ENCODE peak calls at places on chromosomes 13 and 19, in four cellular contexts. O is H1, Q is HepG2, J is K562. K is an unnamed sample.

GRCh38 chr19:29855771-29856510 is 44.1 kb downstream of the CCNE1 start:
- DNase-seq in O (no peak), Q (no peak), J (no peak), K (no peak)

GRCh38 chr13:73025212-73026012 is 33.4 kb upstream of the KLF5 start:
- DNase-seq in Q (no peak), J (no peak), O (no peak), K (no peak)

GRCh38 chr19:3358919-3359849 is 7.2 kb upstream of the NFIC start:
- DNase-seq in O (no peak), J (peak), Q (no peak), K (no peak)

GRCh38 chr19:18160792-18161690 is 8.1 kb downstream of the PIK3R2 start:
- DNase-seq in O (peak), J (peak), Q (peak), K (no peak)

GRCh38 chr19:12156254-12157058 is at the start of gene ZNF625:
- DNase-seq in O (peak), Q (peak), J (no peak), K (no peak)

GRCh38 chr13:74747186-74747955 is 613.2 kb upstream of the KLF12 start:
- DNase-seq in O (no peak), Q (no peak), J (no peak), K (no peak)

GRCh38 chr19:35236638-35237400 is 8.3 kb upstream of the FAM187B start:
- DNase-seq in Q (no peak), O (no peak), J (no peak), K (no peak)

GRCh38 chr19:50275577-50276368 is 53.4 kb downstream of the KCNC3 start:
- DNase-seq in Q (peak), J (no peak), O (no peak), K (no peak)

GRCh38 chr13:46913757-46914156 is 16.9 kb upstream of the HTR2A start:
- DNase-seq in O (no peak), Q (no peak), J (no peak), K (no peak)

GRCh38 chr13:33330483-33330882 is 44.9 kb upstream of the STARD13 start:
- DNase-seq in J (no peak), Q (no peak), O (no peak), K (no peak)

GRCh38 chr13:44972956-44973581 is 16.2 kb downstream of the NUFIP1 start:
- DNase-seq in Q (peak), J (peak), O (no peak), K (peak)

GRCh38 chr13:73548444-73548843 is 489.6 kb downstream of the KLF5 start:
- DNase-seq in J (no peak), O (no peak), Q (no peak), K (no peak)

GRCh38 chr19:38213911-38214625 is 10.0 kb downstream of the DPF1 start:
- DNase-seq in O (no peak), Q (no peak), J (no peak), K (no peak)

GRCh38 chr19:4635763-4636135 is 3.6 kb upstream of the TNFAIP8L1 start:
- DNase-seq in Q (no peak), J (no peak), O (no peak), K (no peak)

GRCh38 chr13:67228909-67229308 is 1.2 kb downstream of the PCDH9 start:
- DNase-seq in Q (no peak), J (no peak), O (no peak), K (no peak)

GRCh38 chr13:76556632-76557031 is 329.6 kb downstream of the KCTD12 start:
- DNase-seq in J (no peak), O (no peak), Q (no peak), K (no peak)

DNA sequence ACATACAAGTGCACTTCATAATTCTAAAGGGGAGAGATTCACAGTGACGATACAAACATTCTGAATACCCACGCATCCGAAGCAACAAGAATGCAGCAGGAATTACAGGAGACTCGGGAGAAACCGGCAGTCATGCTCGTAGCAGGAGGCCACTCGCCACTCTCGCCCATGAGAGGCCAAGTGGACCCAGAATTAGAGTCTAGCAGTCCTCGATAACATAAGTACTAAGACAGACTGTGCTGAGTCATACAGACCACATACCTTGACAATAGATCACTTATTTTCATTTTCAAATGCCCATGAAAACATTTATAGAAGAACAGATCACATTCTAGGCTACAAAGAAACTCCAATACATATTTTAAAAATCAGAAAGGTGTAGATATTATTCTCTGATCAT is 299.1 kb upstream of the TSHZ3 start:
- DNase-seq in Q (no peak), O (no peak), J (no peak), K (no peak)
- TF ChIP-seq JUND in Q (no peak), O (no peak), J (no peak), K (no peak)

GRCh38 chr13:111115051-111115840 is at the start of gene ARHGEF7:
- DNase-seq in J (no peak), O (peak), Q (no peak), K (no peak)
- TF ChIP-seq FOSL1 in J (no peak), O (no peak), Q (no peak), K (no peak)

DNA sequence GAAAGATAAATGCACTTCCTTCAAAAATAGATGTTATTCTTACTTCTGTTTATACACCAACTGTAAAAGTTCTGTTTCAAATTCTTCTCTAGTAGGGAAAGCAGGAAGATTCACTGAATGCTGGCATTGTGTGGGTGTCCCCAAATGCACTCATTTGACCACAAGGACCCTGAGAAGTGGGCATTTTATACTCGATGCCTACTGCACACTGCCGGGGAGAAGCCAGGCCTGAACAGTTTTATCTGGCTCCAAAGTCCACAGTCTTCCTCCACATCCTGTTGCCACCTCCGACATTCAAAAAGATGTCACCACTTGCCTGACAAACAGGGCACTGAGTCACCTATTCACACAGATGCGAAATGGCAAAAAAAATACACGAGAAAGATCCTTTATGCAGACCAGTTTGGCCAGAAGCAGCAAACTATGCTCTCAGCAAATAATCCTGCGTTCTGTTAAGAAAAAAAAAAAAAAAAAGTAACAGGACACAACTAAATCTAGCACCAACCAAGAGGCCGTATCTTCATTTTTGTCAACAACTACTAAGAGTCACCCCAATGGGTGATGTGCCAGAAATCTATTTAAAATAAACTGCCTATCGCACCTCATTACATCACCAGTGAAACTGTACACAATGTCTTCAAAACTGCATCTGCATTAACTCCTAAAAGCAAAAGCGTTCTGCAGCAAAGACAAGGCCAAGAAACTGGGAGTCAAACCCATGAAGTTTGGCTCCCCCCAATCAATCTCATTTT is 6.2 kb downstream of the ZC3H4 start:
- DNase-seq in Q (peak), J (no peak), O (no peak), K (no peak)
- TF ChIP-seq JUND in Q (peak), J (no peak), O (no peak), K (no peak)

GRCh38 chr13:20356437-20356836 is 124.3 kb upstream of the GJB6 start:
- DNase-seq in J (no peak), O (no peak), Q (no peak), K (no peak)

GRCh38 chr13:20354722-20355121 is 122.6 kb upstream of the GJB6 start:
- DNase-seq in O (no peak), Q (no peak), J (no peak), K (no peak)

GRCh38 chr13:20351279-20352022 is 119.3 kb upstream of the GJB6 start:
- DNase-seq in O (no peak), Q (no peak), J (no peak), K (no peak)

GRCh38 chr13:20350819-20351218 is 118.7 kb upstream of the GJB6 start:
- DNase-seq in J (no peak), Q (no peak), O (no peak), K (no peak)

DNA sequence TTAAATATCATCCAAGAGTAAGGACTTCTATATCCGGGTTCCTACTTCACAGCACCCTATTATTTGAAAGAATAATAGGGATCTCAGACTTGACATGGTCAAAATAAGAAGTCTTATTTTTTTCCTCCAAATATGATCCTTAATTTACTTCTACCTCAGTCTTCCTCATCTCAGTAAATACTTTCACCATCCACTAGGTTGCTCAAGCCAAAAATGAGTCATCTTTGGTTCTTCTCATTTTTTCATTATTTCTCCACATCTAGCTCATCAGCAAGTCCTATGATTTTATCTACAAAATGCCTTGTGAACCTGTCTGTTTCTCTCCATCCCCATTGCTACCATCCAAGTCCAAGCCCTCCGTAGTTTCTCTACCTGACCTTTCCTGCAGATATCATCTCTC is 121.9 kb upstream of the GJB6 start:
- DNase-seq in J (no peak), O (no peak), Q (no peak), K (no peak)
- TF ChIP-seq FOSL1 in J (no peak), O (no peak), Q (no peak), K (no peak)